ENCODE peak calls at places on chromosome 12, in five cellular contexts. D, X, Z, H and J are unnamed samples.

GRCh38 chr12:69851976-69852375 is 26.9 kb downstream of the MYRFL start:
- DNase-seq in D (no peak), X (peak; percentile 5), Z (no peak), H (no peak), J (no peak)

GRCh38 chr12:70719672-70720420 is 82.6 kb upstream of the PTPRB start:
- DNase-seq in D (no peak), X (peak; percentile 45), Z (peak; percentile 80), H (no peak), J (peak; percentile 71)

GRCh38 chr12:27782481-27782880 is 2.4 kb upstream of the MANSC4 start:
- DNase-seq in D (no peak), X (no peak), Z (peak; percentile 18), H (no peak), J (no peak)

GRCh38 chr12:123115409-123116111 is 35.3 kb downstream of the PITPNM2 start:
- DNase-seq in D (peak; percentile 47), X (peak; percentile 98), Z (no peak), H (no peak), J (peak; percentile 47)

GRCh38 chr12:41442905-41443304 is 254.8 kb downstream of the PDZRN4 start:
- DNase-seq in D (no peak), X (no peak), Z (no peak), H (no peak), J (no peak)

GRCh38 chr12:61758661-61759060 is 501.5 kb upstream of the USP15 start:
- DNase-seq in D (no peak), X (no peak), Z (no peak), H (no peak), J (no peak)

GRCh38 chr12:94289551-94290312 is 141.4 kb downstream of the PLXNC1 start:
- DNase-seq in D (peak; percentile 57), X (peak; percentile 78), Z (peak; percentile 39), H (no peak), J (peak; percentile 15)

GRCh38 chr12:111270128-111270651 is 98.7 kb downstream of the PHETA1 start:
- DNase-seq in D (no peak), X (no peak), Z (no peak), H (no peak), J (no peak)

GRCh38 chr12:62003217-62003616 is 257.0 kb upstream of the USP15 start:
- DNase-seq in D (no peak), X (no peak), Z (no peak), H (no peak), J (no peak)

GRCh38 chr12:120366341-120366705 is 2.6 kb downstream of the MSI1 start:
- DNase-seq in D (no peak), X (no peak), Z (no peak), H (no peak), J (no peak)

GRCh38 chr12:76307083-76307482 is 41.1 kb downstream of the BBS10 start:
- DNase-seq in D (no peak), X (no peak), Z (no peak), H (no peak), J (no peak)

GRCh38 chr12:67394600-67394999 is 125.4 kb downstream of the CAND1 start:
- DNase-seq in D (no peak), X (peak; percentile 50), Z (peak; percentile 45), H (no peak), J (no peak)

GRCh38 chr12:57173089-57173488 is 25.7 kb upstream of the LRP1-AS start:
- DNase-seq in D (no peak), X (no peak), Z (peak; percentile 71), H (no peak), J (peak; percentile 12)

GRCh38 chr12:98592825-98593322 is 612 bp upstream of the SLC25A3 start:
- DNase-seq in D (no peak), X (no peak), Z (no peak), H (no peak), J (no peak)

GRCh38 chr12:47942327-47943230 is 20.8 kb upstream of the TMEM106C start:
- DNase-seq in D (no peak), X (no peak), Z (peak; percentile 49), H (no peak), J (peak; percentile 78)

GRCh38 chr12:63151898-63152700 is 1.1 kb upstream of the AVPR1A start:
- DNase-seq in D (peak; percentile 15), X (peak; percentile 42), Z (peak; percentile 88), H (no peak), J (peak; percentile 73)

GRCh38 chr12:19025582-19025981 is 104.0 kb upstream of the PLEKHA5 start:
- DNase-seq in D (no peak), X (no peak), Z (no peak), H (no peak), J (peak; percentile 79)

GRCh38 chr12:4858385-4858784 is 51.3 kb upstream of the KCNA1 start:
- DNase-seq in D (no peak), X (no peak), Z (peak; percentile 86), H (no peak), J (peak; percentile 27)

GRCh38 chr12:1839956-1840550 is 19.7 kb downstream of the LRTM2 start:
- DNase-seq in D (no peak), X (no peak), Z (no peak), H (no peak), J (no peak)

GRCh38 chr12:114440450-114441383 is 34.8 kb upstream of the TBX5 start:
- DNase-seq in D (no peak), X (no peak), Z (peak; percentile 82), H (no peak), J (no peak)

GRCh38 chr12:95633049-95633545 is 81.8 kb upstream of the USP44 start:
- DNase-seq in D (no peak), X (peak; percentile 55), Z (no peak), H (peak; percentile 52), J (peak; percentile 23)

GRCh38 chr12:110371408-110372055 is 32.0 kb downstream of the ANAPC7 start:
- DNase-seq in D (no peak), X (no peak), Z (no peak), H (peak; percentile 86), J (no peak)

DNA sequence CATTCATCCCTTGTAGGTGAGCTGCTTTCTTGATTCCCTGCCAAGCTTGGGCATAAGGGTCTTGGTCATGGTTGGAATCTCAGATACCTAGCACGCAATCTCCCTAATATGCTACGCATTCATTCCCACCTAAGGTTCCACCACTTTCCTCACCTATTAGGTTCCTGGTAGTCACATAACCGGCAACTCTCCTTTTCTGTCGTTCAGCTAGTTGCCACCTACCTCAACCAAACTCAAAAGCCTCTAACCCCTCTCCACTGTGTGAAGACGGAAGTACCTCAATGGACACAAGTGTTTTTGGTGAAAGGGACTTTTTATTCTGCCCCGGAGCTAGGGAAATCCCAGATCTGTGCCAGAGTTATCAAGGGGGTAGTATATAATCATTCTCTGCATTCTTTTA is 1.3 kb upstream of the TBC1D15 start:
- DNase-seq in D (no peak), X (no peak), Z (no peak), H (no peak), J (no peak)
- H3K4me3 ChIP-seq in D (no peak overlapping the region), X (no peak overlapping the region), Z (no peak overlapping the region), H (no peak overlapping the region), J (no peak overlapping the region)

DNA sequence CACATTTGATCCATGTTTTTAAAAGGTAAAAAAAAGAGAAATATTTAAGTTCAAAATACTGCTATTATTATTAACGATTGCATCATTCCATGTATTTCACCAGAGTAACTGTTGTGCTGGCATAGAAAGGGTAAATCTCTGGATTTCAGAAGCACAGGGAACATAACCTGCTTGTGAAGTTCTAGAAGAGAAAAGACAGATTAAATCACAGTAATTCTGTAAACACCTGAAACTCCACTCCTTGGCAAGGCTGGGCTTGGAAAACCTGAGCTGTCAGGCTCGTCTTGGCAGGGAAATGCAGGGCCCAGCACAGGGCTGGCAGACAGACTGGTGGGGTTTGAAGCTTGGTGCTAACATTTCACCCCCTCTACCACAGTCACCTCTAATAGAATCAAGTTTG is 35.1 kb downstream of the SVOP start:
- DNase-seq in D (no peak), X (no peak), Z (no peak), H (no peak), J (no peak)
- H3K4me3 ChIP-seq in D (no peak overlapping the region), X (no peak overlapping the region), Z (no peak overlapping the region), H (no peak overlapping the region), J (no peak overlapping the region)

DNA sequence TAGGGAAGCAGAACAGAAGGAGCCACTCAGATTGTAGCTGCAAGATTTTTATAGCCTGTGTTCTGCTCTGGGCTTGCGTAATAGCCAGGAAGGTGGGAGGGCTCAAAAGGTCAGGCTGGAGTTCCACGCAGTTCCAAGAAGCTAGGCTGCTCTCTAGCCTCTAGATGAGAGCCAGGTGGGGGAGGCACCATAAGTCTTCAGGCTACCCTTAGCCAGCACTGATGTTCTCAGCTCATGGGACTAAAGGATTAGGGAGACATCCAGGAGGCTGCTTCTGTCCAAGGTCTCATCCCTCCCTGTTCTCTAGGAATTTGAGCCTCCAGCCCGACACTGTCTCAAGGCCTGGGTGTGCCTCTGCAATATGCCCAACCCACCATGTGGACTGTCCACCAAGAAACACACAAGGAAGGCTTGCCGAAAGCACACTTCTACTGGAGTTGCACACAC is 1.7 kb downstream of the LMBR1L start:
- DNase-seq in D (no peak), X (peak; percentile 34), Z (no peak), H (peak; percentile 66), J (no peak)
- H3K4me3 ChIP-seq in D (peak overlapping the region; percentile 88), X (peak overlapping the region; percentile 83), Z (peak overlapping the region; percentile 95), H (no peak overlapping the region), J (peak overlapping the region; percentile 78)

GRCh38 chr12:6341439-6342139 is at the start of gene TNFRSF1A:
- DNase-seq in D (no peak), X (peak; percentile 90), Z (peak; percentile 62), H (peak; percentile 78), J (peak; percentile 76)
- H3K4me3 ChIP-seq in D (peak within 1 kb of the TSS; percentile 78), X (peak within 1 kb of the TSS; percentile 78), Z (peak within 1 kb of the TSS; percentile 87), H (peak within 1 kb of the TSS; percentile 98), J (peak within 1 kb of the TSS; percentile 56)

GRCh38 chr12:24902521-24903304 is 46.2 kb downstream of the BCAT1 start:
- DNase-seq in D (no peak), X (peak; percentile 46), Z (peak; percentile 78), H (no peak), J (no peak)
- H3K4me3 ChIP-seq in D (peak overlapping the region; percentile 55), X (peak overlapping the region; percentile 67), Z (peak overlapping the region; percentile 62), H (peak overlapping the region; percentile 63), J (no peak overlapping the region)

GRCh38 chr12:43459285-43459684 is 92.7 kb downstream of the ADAMTS20 start:
- DNase-seq in D (no peak), X (no peak), Z (no peak), H (no peak), J (no peak)
- H3K4me3 ChIP-seq in D (no peak overlapping the region), X (no peak overlapping the region), Z (no peak overlapping the region), H (no peak overlapping the region), J (no peak overlapping the region)